ENCODE peak calls at places on chromosomes 16 and 17, in four cellular contexts. K, G, W and L are unnamed samples. For H3K4me1, the result is how much of the 10 kb centered on the place peaks cover.

GRCh38 chr17:33039874-33040273 is 48.2 kb downstream of the SPACA3 start:
- DNase-seq in K (no peak), G (no peak), W (no peak), L (no peak)

GRCh38 chr16:11759163-11759834 is 16.6 kb upstream of the TXNDC11 start:
- DNase-seq in K (no peak), G (no peak), W (no peak), L (no peak)

GRCh38 chr16:86931410-86931941 is 353.1 kb downstream of the FOXL1 start:
- DNase-seq in K (peak), G (no peak), W (no peak), L (no peak)

GRCh38 chr17:42677921-42678781 is 1.4 kb upstream of the PLEKHH3 start:
- DNase-seq in K (peak), G (peak), W (peak), L (peak)

GRCh38 chr17:64217249-64217652 is 45.8 kb downstream of the TEX2 start:
- DNase-seq in K (no peak), G (no peak), W (no peak), L (no peak)

GRCh38 chr16:68592466-68593337 is 52.4 kb upstream of the CDH3 start:
- DNase-seq in K (no peak), G (no peak), W (no peak), L (no peak)

GRCh38 chr16:75402821-75403475 is 30.4 kb downstream of the CFDP1 start:
- DNase-seq in K (no peak), G (no peak), W (no peak), L (no peak)

GRCh38 chr17:28154242-28154641 is 111.8 kb downstream of the NLK start:
- DNase-seq in K (no peak), G (no peak), W (no peak), L (no peak)

GRCh38 chr17:17970699-17971430 is 1.3 kb downstream of the TOM1L2 start:
- DNase-seq in K (no peak), G (no peak), W (no peak), L (no peak)

GRCh38 chr17:73320601-73321264 is 8.9 kb upstream of the CDC42EP4 start:
- DNase-seq in K (no peak), G (no peak), W (no peak), L (no peak)

GRCh38 chr17:2215616-2216364 is 87.8 kb downstream of the SMG6 start:
- DNase-seq in K (peak), G (peak), W (peak), L (peak)

GRCh38 chr17:79975498-79976134 is 60.1 kb downstream of the TBC1D16 start:
- DNase-seq in K (no peak), G (peak), W (no peak), L (no peak)

GRCh38 chr17:33121756-33122155 is 130.1 kb downstream of the SPACA3 start:
- DNase-seq in K (no peak), G (no peak), W (no peak), L (no peak)

GRCh38 chr17:28887871-28888471 is 9.6 kb downstream of the FLOT2 start:
- DNase-seq in K (no peak), G (no peak), W (peak), L (no peak)

GRCh38 chr16:68097895-68098294 is 12.7 kb downstream of the NFATC3 start:
- DNase-seq in K (no peak), G (no peak), W (no peak), L (no peak)

GRCh38 chr17:80890551-80890930 is 101.1 kb upstream of the CHMP6 start:
- DNase-seq in K (no peak), G (peak), W (no peak), L (no peak)

GRCh38 chr16:47984669-47985068 is 171.1 kb downstream of the ABCC12 start:
- DNase-seq in K (no peak), G (no peak), W (no peak), L (no peak)

GRCh38 chr16:46765050-46765449 is 16.9 kb upstream of the MYLK3 start:
- DNase-seq in K (no peak), G (no peak), W (no peak), L (no peak)

GRCh38 chr16:50910698-50911025 is 168.8 kb downstream of the CYLD start:
- DNase-seq in K (no peak), G (no peak), W (no peak), L (no peak)

GRCh38 chr17:61384384-61385090 is 15.1 kb upstream of the TBX2 start:
- DNase-seq in K (no peak), G (no peak), W (no peak), L (no peak)
- H3K4me1 ChIP-seq in K (under half), G (under half), W (under half), L (under half)

DNA sequence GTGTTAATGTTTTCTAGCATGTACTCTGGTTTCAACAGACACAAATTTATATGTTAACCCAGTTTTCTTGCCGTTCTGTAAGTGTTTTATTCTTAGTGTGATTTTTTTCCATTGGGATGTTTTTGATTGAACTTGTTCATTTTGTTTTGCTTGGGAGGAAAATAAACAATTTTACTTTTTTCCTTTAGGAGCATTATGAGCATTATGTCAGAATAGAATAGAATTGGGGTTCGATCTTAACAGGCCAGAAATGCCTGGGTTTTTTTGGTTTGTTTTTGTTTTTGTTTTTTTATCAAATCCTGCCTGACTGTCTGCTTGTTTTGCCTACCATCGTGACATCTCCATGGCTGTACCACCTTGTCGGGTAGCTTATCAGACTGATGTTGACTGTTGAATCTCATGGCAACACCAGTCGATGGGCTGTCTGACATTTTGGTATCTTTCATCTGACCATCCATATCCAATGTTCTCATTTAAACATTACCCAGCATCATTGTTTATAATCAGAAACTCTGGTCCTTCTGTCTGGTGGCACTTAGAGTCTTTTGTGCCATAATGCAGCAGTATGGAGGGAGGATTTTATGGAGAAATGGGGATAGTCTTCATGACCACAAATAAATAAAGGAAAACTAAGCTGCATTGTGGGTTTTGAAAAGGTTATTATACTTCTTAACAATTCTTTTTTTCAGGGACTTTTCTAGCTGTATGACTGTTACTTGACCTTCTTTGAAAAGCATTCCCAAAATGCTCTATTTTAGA is 51.7 kb downstream of the TUBD1 start:
- DNase-seq in K (no peak), G (no peak), W (no peak), L (no peak)
- TF ChIP-seq POLR2A in K (no peak), G (no peak), W (no peak), L (no peak)

GRCh38 chr17:77478281-77478680 is 337.5 kb downstream of the SEC14L1 start:
- DNase-seq in K (no peak), G (no peak), W (no peak), L (no peak)
- H3K4me1 ChIP-seq in K (half or more), G (half or more), W (under half), L (half or more)

GRCh38 chr16:2598723-2599122 is 60.9 kb downstream of the PDPK1 start:
- DNase-seq in K (no peak), G (no peak), W (peak), L (no peak)

GRCh38 chr16:2598133-2598641 is 60.4 kb downstream of the PDPK1 start:
- DNase-seq in K (peak), G (peak), W (peak), L (no peak)

GRCh38 chr16:2597560-2597902 is 59.7 kb downstream of the PDPK1 start:
- DNase-seq in K (peak), G (peak), W (no peak), L (no peak)

DNA sequence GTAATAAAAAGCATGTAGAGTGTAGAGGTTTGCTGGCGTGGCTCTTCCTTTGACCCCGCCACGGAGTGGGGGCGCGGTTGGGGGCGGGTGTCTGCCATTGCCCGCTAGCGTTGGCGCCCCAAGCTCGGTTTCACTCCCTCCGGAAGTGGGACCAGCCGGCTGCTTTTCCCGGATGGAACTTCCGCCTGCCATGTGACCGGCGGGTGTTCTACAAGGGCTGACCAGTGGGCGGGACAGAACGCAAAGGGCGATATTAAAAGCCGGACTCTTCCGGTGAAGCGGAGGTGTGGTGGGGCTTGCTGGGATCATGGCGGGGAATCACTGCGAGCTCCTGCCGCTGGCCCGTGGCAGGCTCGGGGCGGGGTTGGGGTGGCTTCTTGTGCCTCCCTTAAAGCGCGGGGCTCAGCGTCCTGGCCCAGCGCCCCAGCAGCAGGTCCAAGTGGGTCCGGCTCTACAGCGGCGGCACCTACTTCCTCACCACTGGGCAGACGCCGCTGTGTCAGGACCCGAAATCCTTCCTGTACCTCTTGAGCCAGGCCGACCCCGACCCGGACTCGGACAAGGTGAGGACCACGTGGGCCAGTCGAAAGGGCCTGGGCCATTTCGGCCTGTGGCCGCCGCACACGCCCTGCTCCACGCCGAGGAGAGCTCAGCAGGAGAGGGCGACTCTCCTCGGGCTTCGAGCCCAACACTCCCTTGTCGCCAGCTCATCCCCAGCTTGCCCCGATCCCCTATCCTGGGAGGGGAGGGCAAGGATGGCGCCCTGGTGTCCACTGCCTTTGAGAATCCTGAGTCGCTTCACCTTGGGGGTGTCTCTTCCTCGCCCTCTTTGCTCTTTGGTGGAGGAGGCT is 65.6 kb downstream of the PDPK1 start:
- DNase-seq in K (peak), G (peak), W (peak), L (peak)
- TF ChIP-seq POLR2A in K (no peak), G (peak), W (peak), L (peak)

GRCh38 chr17:48737330-48738043 is 8.9 kb upstream of the HOXB13 start:
- DNase-seq in K (no peak), G (peak), W (no peak), L (no peak)
- H3K4me1 ChIP-seq in K (under half), G (under half), W (under half), L (under half)

GRCh38 chr17:58330997-58331814 is 2.6 kb upstream of the TSPOAP1 start:
- DNase-seq in K (no peak), G (no peak), W (peak), L (no peak)
- TF ChIP-seq POLR2A in K (no peak), G (no peak), W (no peak), L (no peak)